ENCODE peak calls at places on chromosomes 11 and 22, in nine cellular contexts. H is epithelial cell of esophagus; D is body of pancreas; Q is sigmoid colon; U is mammary epithelial cell; T is CD4-positive, alpha-beta T cell; K is NCI-H1417; R is AML-193; L is smooth muscle cell of the brain vasculature. S is an unnamed sample.

GRCh38 chr11:130204703-130205095 is 45.1 kb downstream of the ST14 start:
- DNase-seq in D (no peak), U (no peak), H (no peak), L (no peak), Q (peak; percentile 48), K (no peak), R (no peak), T (no peak), S (no peak)

GRCh38 chr11:103055174-103055890 is 36.6 kb downstream of the DCUN1D5 start:
- DNase-seq in Q (no peak), H (peak; percentile 47), L (peak; percentile 24), D (peak; percentile 17), K (peak; percentile 51), U (peak; percentile 33), T (no peak), R (peak; percentile 32), S (no peak)

GRCh38 chr11:76669901-76670474 is 559 bp downstream of the LRRC32 start:
- DNase-seq in H (no peak), L (no peak), T (no peak), U (no peak), Q (peak; percentile 74), K (no peak), R (no peak), D (peak; percentile 40), S (no peak)

GRCh38 chr11:95682552-95682951 is 107.0 kb downstream of the FAM76B start:
- DNase-seq in H (peak; percentile 9), K (no peak), L (no peak), R (no peak), Q (no peak), T (no peak), U (peak; percentile 65), D (no peak), S (no peak)

GRCh38 chr11:121422675-121423074 is 29.4 kb upstream of the SORL1 start:
- DNase-seq in Q (no peak), K (no peak), L (no peak), T (no peak), R (no peak), H (no peak), U (no peak), D (no peak), S (no peak)

GRCh38 chr11:72591785-72592490 is 82.3 kb downstream of the PDE2A start:
- DNase-seq in R (no peak), H (no peak), Q (no peak), K (no peak), L (no peak), T (peak; percentile 44), D (peak; percentile 18), U (no peak), S (no peak)

GRCh38 chr22:16949561-16949960 is 58.5 kb downstream of the GAB4 start:
- DNase-seq in D (no peak), H (no peak), R (no peak), K (no peak), L (no peak), U (no peak), T (no peak), Q (no peak), S (no peak)

GRCh38 chr22:28268176-28268575 is 349.1 kb upstream of the PITPNB start:
- DNase-seq in R (no peak), L (no peak), T (no peak), K (no peak), Q (no peak), H (no peak), U (peak; percentile 16), D (no peak), S (no peak)